ENCODE peak calls at places on chromosomes 16 and 17, in nine cellular contexts. P is foreskin fibroblast, Y is transverse colon, Q is left lung, X is cardiac fibroblast, J is heart right ventricle, S is stomach, N is bronchial epithelial cell, R is AG10803. U is an unnamed sample.

GRCh38 chr16:12455287-12455798 is 348.3 kb downstream of the CPPED1 start:
- DNase-seq in P (peak), Y (peak), Q (peak), X (peak), J (peak), S (peak), N (peak), R (peak), U (no peak)

GRCh38 chr16:87654826-87655225 is 52.5 kb downstream of the JPH3 start:
- DNase-seq in P (no peak), Y (no peak), Q (no peak), X (no peak), J (no peak), S (no peak), N (no peak), R (no peak), U (no peak)

GRCh38 chr17:44677136-44677535 is 12.4 kb downstream of the CCDC43 start:
- DNase-seq in P (no peak), Y (no peak), Q (no peak), X (peak), J (no peak), S (no peak), N (no peak), R (peak), U (peak)

GRCh38 chr17:9284884-9285283 is 263.6 kb downstream of the NTN1 start:
- DNase-seq in P (no peak), Y (no peak), Q (no peak), X (no peak), J (no peak), S (no peak), N (no peak), R (peak), U (no peak)

GRCh38 chr16:2511996-2512919 is 1.5 kb upstream of the ATP6V0C start:
- DNase-seq in P (no peak), Y (no peak), Q (no peak), X (no peak), J (no peak), S (no peak), N (no peak), R (no peak), U (no peak)

GRCh38 chr17:50359998-50360461 is 13.0 kb downstream of the MRPL27 start:
- DNase-seq in P (no peak), Y (no peak), Q (no peak), X (no peak), J (no peak), S (no peak), N (no peak), R (no peak), U (no peak)

GRCh38 chr16:14559809-14560227 is 70.2 kb downstream of the PARN start:
- DNase-seq in P (no peak), Y (peak), Q (peak), X (peak), J (no peak), S (peak), N (peak), R (no peak), U (no peak)

GRCh38 chr17:43384476-43384862 is 14.3 kb upstream of the ARL4D start:
- DNase-seq in P (no peak), Y (peak), Q (no peak), X (no peak), J (no peak), S (no peak), N (no peak), R (no peak), U (no peak)

GRCh38 chr17:4204190-4204589 is 59.6 kb downstream of the ANKFY1 start:
- DNase-seq in P (no peak), Y (no peak), Q (no peak), X (no peak), J (no peak), S (no peak), N (no peak), R (peak), U (no peak)

GRCh38 chr17:49512296-49513043 is 17.4 kb downstream of the NGFR start:
- DNase-seq in P (no peak), Y (no peak), Q (no peak), X (no peak), J (no peak), S (no peak), N (no peak), R (no peak), U (no peak)

GRCh38 chr16:85658504-85659326 is 30.0 kb downstream of the GINS2 start:
- DNase-seq in P (no peak), Y (no peak), Q (no peak), X (no peak), J (no peak), S (no peak), N (no peak), R (no peak), U (no peak)

GRCh38 chr16:65125322-65125721 is 3.5 kb upstream of the CDH11 start:
- DNase-seq in P (no peak), Y (no peak), Q (no peak), X (no peak), J (no peak), S (no peak), N (no peak), R (no peak), U (no peak)

GRCh38 chr16:65123846-65124513 is 2.1 kb upstream of the CDH11 start:
- DNase-seq in P (no peak), Y (no peak), Q (no peak), X (no peak), J (no peak), S (no peak), N (no peak), R (no peak), U (no peak)

GRCh38 chr16:65125871-65126270 is 4.0 kb upstream of the CDH11 start:
- DNase-seq in P (no peak), Y (no peak), Q (no peak), X (no peak), J (no peak), S (no peak), N (peak), R (peak), U (no peak)

GRCh38 chr16:65124596-65124995 is 2.7 kb upstream of the CDH11 start:
- DNase-seq in P (no peak), Y (no peak), Q (no peak), X (no peak), J (no peak), S (no peak), N (no peak), R (no peak), U (no peak)

DNA sequence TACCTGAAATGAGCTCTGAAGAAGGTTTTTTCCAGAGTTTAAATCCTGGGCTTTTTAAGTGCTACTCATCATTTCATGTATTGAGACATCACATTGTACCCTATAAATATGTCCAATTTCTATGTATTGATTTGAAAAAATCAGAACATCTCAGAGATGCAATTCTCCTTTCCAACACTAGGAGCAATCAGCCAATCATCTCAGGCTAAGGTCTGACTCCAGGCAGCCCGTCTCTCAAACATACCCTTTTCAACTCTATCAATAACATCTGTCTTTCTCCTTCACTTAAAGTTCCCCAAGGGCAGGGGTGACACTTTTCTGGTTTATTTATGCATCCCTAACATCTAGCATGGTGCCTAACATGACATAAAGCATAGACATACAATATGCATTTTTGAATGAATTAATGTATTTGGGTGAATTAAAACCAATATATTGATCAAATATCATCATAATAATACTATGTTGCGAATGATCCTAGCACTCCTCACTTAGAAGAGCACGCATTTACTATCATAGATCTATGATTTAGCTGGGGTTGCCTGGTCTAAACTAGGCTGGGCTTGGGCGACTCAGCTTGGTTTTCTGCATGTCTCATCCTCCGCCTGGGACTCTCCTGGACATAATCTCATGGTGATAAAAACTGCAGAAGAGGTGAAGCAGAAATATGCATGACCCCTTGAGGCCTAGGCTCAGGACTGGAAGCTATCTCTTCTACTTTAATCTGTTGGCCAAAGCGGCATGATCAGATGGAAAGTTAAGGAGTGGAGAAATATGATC is 5.2 kb upstream of the CDH11 start:
- DNase-seq in P (no peak), Y (no peak), Q (no peak), X (no peak), J (no peak), S (no peak), N (no peak), R (no peak), U (no peak)
- TF ChIP-seq CTCF in P (peak), Y (peak), Q (no peak), X (peak), J (peak), S (no peak), N (peak), R (peak), U (peak)

GRCh38 chr17:47872651-47873161 is 21.7 kb upstream of the SP6 start:
- DNase-seq in P (no peak), Y (no peak), Q (no peak), X (peak), J (no peak), S (no peak), N (no peak), R (no peak), U (no peak)
- H3K4me3 ChIP-seq in P (no peak), Y (no peak), Q (no peak), X (no peak), J (no peak), S (no peak), N (peak), R (no peak), U (no peak)

GRCh38 chr16:11289202-11289601 is 8.1 kb upstream of the PRM1 start:
- DNase-seq in P (no peak), Y (no peak), Q (no peak), X (no peak), J (no peak), S (no peak), N (no peak), R (no peak), U (no peak)

GRCh38 chr16:11280616-11281522 is at the start of gene PRM1:
- DNase-seq in P (no peak), Y (no peak), Q (no peak), X (no peak), J (no peak), S (no peak), N (no peak), R (no peak), U (no peak)

GRCh38 chr16:11285842-11286241 is 4.7 kb upstream of the PRM1 start:
- DNase-seq in P (no peak), Y (no peak), Q (no peak), X (no peak), J (no peak), S (no peak), N (no peak), R (no peak), U (no peak)

GRCh38 chr16:11278681-11279628 is 2.2 kb downstream of the PRM1 start:
- DNase-seq in P (no peak), Y (no peak), Q (no peak), X (no peak), J (no peak), S (no peak), N (no peak), R (no peak), U (no peak)

GRCh38 chr16:11283820-11284248 is 2.7 kb upstream of the PRM1 start:
- DNase-seq in P (no peak), Y (no peak), Q (no peak), X (peak), J (no peak), S (no peak), N (no peak), R (peak), U (no peak)
- TF ChIP-seq CTCF in P (peak), Y (no peak), Q (no peak), X (no peak), J (no peak), S (no peak), N (no peak), R (peak), U (peak)

DNA sequence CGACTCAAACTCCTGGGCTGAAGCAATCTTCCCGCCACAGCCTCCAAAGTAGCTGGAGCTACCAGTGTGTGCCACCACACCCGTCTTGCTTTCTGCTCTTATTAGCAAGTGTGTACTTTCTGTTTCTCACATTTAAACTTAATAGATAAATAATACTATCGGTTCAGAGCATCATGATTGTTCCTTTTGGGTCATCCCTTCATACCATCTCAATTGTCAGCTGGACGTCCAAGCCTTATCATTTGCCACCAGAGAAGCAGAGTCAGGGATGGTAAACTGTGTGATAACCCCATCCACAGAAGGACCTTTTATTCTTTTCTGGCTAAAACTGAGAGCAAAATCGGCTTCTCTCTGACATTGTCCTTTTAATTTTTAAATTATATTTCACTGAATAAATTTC is 279.8 kb upstream of the GOT2 start:
- DNase-seq in P (no peak), Y (no peak), Q (no peak), X (no peak), J (no peak), S (no peak), N (no peak), R (no peak), U (no peak)
- H3K4me3 ChIP-seq in P (no peak), Y (no peak), Q (no peak), X (no peak), J (no peak), S (no peak), N (no peak), R (no peak), U (no peak)

GRCh38 chr16:10932959-10933710 is 9.1 kb downstream of the DEXI start:
- DNase-seq in P (no peak), Y (no peak), Q (peak), X (no peak), J (no peak), S (no peak), N (no peak), R (no peak), U (no peak)

GRCh38 chr16:10931977-10932632 is 10.2 kb downstream of the DEXI start:
- DNase-seq in P (no peak), Y (no peak), Q (no peak), X (no peak), J (no peak), S (no peak), N (no peak), R (no peak), U (no peak)

GRCh38 chr16:10929853-10930754 is 12.2 kb downstream of the DEXI start:
- DNase-seq in P (no peak), Y (no peak), Q (no peak), X (no peak), J (no peak), S (no peak), N (no peak), R (no peak), U (no peak)

GRCh38 chr16:10931133-10931532 is 11.1 kb downstream of the DEXI start:
- DNase-seq in P (no peak), Y (no peak), Q (no peak), X (no peak), J (no peak), S (no peak), N (no peak), R (no peak), U (no peak)

GRCh38 chr16:10930755-10931093 is 11.5 kb downstream of the DEXI start:
- DNase-seq in P (no peak), Y (no peak), Q (no peak), X (no peak), J (no peak), S (no peak), N (no peak), R (no peak), U (no peak)
- TF ChIP-seq CTCF in P (no peak), Y (no peak), Q (no peak), X (no peak), J (no peak), S (no peak), N (no peak), R (no peak), U (peak)

GRCh38 chr16:89506113-89506504 is 2.1 kb upstream of the SPG7 start:
- DNase-seq in P (no peak), Y (no peak), Q (no peak), X (peak), J (no peak), S (peak), N (no peak), R (no peak), U (no peak)
- H3K4me3 ChIP-seq in P (no peak), Y (no peak), Q (no peak), X (no peak), J (peak), S (peak), N (no peak), R (no peak), U (no peak)

U was measured in retinal pigment epithelial cell.